ENCODE peak calls at places on chromosomes 13 and 19, in seven cellular contexts. N is tibial nerve; F is neural progenitor cell; P is spleen; Y is osteoblast; R is effector memory CD4-positive, alpha-beta T cell; Q is ascending aorta. W is an unnamed sample.

GRCh38 chr13:45198041-45198440 is 2.8 kb downstream of the KCTD4 start:
- DNase-seq in P (no peak), F (no peak), N (no peak), Q (no peak), Y (no peak), R (no peak), W (no peak)

GRCh38 chr13:49164712-49165111 is 55.4 kb upstream of the MLNR start:
- DNase-seq in Y (no peak), N (no peak), F (no peak), Q (no peak), P (no peak), R (no peak), W (no peak)

GRCh38 chr13:112850273-112850672 is 118.7 kb upstream of the MCF2L start:
- DNase-seq in Y (peak; percentile 46), N (no peak), R (no peak), F (no peak), P (peak; percentile 25), Q (no peak), W (no peak)

GRCh38 chr19:15424692-15425272 is 6.0 kb upstream of the AKAP8L start:
- DNase-seq in Y (peak; percentile 65), R (no peak), P (no peak), N (no peak), F (no peak), Q (no peak), W (no peak)

GRCh38 chr13:40344270-40345148 is 321.9 kb downstream of the FOXO1 start:
- DNase-seq in Q (no peak), P (no peak), R (no peak), N (no peak), F (no peak), Y (no peak), W (no peak)

GRCh38 chr19:43936219-43936618 is 1.1 kb upstream of the ZNF45 start:
- DNase-seq in F (no peak), Y (no peak), Q (no peak), P (no peak), N (no peak), R (no peak), W (no peak)

GRCh38 chr13:52862358-52863206 is 14.1 kb upstream of the PCDH8 start:
- DNase-seq in Y (no peak), P (no peak), N (no peak), F (peak; percentile 64), R (no peak), Q (no peak), W (peak; percentile 76)

GRCh38 chr13:83883061-83883523 is 818 bp upstream of the SLITRK1 start:
- DNase-seq in R (no peak), Q (no peak), F (peak; percentile 58), P (no peak), Y (no peak), N (no peak), W (peak; percentile 21)

GRCh38 chr19:9531933-9532332 is 6.5 kb downstream of the ZNF426 start:
- DNase-seq in P (no peak), Q (no peak), R (no peak), Y (no peak), F (no peak), N (no peak), W (no peak)
- H3K36me3 ChIP-seq in P (peaks cover 90% of the 10 kb centered on the region), Q (peaks cover 100% of the 10 kb centered on the region), R (peaks cover 83% of the 10 kb centered on the region), Y (peaks cover 95% of the 10 kb centered on the region), F (peaks cover 88% of the 10 kb centered on the region), N (peaks cover 100% of the 10 kb centered on the region), W (peaks cover 64% of the 10 kb centered on the region)

DNA sequence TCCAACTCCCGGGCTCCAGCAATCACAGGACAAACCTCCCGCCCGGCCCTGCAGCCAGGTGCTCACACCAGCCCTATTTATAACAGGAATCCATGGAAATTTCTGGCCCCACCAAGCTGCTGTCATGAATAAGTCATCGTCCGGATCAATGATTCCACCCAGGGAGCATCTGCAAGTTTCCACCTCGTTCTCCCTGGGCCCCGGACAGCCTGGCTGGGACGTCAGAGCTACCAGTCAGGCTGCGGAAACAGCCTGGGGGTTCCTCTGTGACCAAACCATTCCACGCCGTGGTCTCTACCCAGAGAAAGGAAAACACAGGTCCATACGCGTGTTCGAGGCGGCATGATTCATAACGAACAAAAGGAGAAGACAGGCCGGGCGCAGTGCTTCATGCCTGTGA is 20.7 kb upstream of the PTBP1 start:
- DNase-seq in R (no peak), Q (no peak), Y (peak; percentile 8), F (no peak), P (no peak), N (no peak), W (no peak)
- H3K27me3 ChIP-seq in R (no peaks in the 10 kb centered on the region), Q (no peaks in the 10 kb centered on the region), Y (no peaks in the 10 kb centered on the region), F (no peaks in the 10 kb centered on the region), P (peaks cover 4% of the 10 kb centered on the region), N (no peaks in the 10 kb centered on the region), W (no peaks in the 10 kb centered on the region)

DNA sequence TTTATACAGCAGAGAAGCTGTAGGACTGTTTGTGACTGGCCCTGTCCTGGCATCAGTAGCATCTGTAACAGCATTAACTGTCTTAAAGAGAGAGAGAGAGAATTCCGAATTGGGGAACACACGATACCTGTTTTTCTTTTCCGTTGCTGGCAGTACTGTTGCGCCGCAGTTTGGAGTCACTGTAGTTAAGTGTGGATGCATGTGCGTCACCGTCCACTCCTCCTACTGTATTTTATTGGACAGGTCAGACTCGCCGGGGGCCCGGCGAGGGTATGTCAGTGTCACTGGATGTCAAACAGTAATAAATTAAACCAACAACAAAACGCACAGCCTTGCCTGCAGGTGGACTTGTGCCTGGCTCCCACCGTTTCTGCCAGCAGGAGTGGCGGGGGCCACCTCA is 27.3 kb upstream of the LDLR start:
- DNase-seq in Y (no peak), R (no peak), N (no peak), P (no peak), F (no peak), Q (no peak), W (peak; percentile 30)
- H3K36me3 ChIP-seq in Y (peaks cover 50% of the 10 kb centered on the region), R (peaks cover 12% of the 10 kb centered on the region), N (peaks cover 91% of the 10 kb centered on the region), P (peaks cover 36% of the 10 kb centered on the region), F (no peaks in the 10 kb centered on the region), Q (peaks cover 40% of the 10 kb centered on the region), W (peaks cover 13% of the 10 kb centered on the region)

GRCh38 chr19:39194832-39195542 is 1.8 kb upstream of the NCCRP1 start:
- DNase-seq in R (no peak), N (no peak), Q (no peak), P (no peak), Y (no peak), F (peak; percentile 20), W (no peak)

GRCh38 chr19:39196320-39196719 is 444 bp upstream of the NCCRP1 start:
- DNase-seq in R (no peak), Q (no peak), N (no peak), Y (peak; percentile 42), P (no peak), F (peak; percentile 77), W (peak; percentile 62)

GRCh38 chr19:39196860-39197562 is at the start of gene NCCRP1:
- DNase-seq in R (no peak), N (no peak), P (no peak), F (peak; percentile 84), Y (peak; percentile 77), Q (no peak), W (peak; percentile 90)

GRCh38 chr19:39193785-39194184 is 3.0 kb upstream of the NCCRP1 start:
- DNase-seq in N (no peak), F (peak; percentile 25), Y (peak; percentile 18), P (no peak), Q (no peak), R (no peak), W (no peak)

DNA sequence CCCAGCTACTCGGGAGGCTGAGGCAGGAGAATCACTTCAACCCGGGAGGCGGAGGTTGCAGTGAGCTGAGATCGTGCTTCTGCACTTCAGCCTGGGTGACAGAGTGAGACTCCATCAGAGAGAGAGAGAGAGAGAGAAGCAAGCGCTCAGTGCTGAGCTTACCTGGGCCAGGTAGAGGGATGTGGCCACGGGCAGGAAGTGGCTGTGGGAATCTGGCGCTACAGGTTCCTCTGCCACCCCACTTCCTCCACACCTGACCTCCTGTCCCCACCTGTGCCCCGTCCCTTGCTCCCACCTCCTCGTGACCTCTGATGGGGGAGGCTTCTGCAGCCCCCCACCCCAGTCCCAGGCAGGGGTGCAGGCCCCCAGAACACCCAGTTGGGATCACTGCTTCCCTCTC is 1.0 kb upstream of the NCCRP1 start:
- DNase-seq in Y (peak; percentile 10), Q (no peak), N (no peak), F (no peak), R (no peak), P (no peak), W (peak; percentile 46)
- H3K27me3 ChIP-seq in Y (peaks cover 40% of the 10 kb centered on the region), Q (peaks cover 13% of the 10 kb centered on the region), N (peaks cover 66% of the 10 kb centered on the region), F (peaks cover 45% of the 10 kb centered on the region), R (peaks cover 10% of the 10 kb centered on the region), P (peaks cover 68% of the 10 kb centered on the region), W (peaks cover 27% of the 10 kb centered on the region)

DNA sequence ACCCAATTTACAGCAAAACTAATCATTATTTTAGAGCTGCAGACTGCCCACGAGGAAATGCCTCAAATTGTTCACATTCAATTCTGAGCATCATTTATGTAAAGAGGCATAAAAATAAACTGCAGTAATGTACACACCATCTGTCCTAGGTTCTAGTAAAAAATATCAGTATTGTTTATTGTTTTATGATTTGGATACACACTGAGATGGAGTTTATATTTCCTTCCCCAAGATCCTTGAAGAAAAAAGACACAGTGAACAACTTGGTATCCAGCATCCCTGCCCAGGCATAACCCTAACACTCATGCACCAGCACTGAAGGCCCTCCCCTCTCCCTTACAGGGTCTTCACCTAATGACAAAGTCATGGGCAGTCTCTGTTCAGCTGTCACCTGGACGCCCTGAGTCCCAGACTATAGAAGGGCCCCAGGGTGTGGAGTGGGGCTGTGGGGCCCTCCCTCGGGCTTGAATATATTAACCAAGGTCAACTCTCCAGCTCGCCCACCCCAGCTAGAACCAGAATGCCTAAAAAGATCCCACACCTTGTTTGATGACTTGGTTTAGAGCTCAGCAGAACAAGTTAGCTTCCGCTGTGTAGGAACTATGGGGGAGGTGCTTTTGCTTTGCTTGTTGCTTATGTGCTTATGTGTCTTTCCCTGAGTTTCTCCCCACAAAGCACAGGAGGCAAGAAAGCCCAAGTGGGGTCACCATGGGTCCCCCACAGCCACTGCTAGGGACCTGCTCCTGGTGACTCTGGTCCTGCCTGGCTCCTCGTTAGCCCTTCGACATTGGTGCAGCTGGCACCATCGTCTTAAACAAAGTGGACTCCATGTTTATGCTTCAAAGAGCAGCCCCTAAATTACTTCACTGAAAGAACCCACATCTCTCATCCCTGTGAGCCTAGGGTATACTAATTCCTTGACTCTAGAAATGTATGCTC is 111.1 kb downstream of the COL4A1 start:
- DNase-seq in Y (no peak), N (no peak), R (no peak), F (no peak), P (no peak), Q (no peak), W (no peak)
- H3K36me3 ChIP-seq in Y (peaks cover 97% of the 10 kb centered on the region), N (peaks cover 98% of the 10 kb centered on the region), R (no peaks in the 10 kb centered on the region), F (no peaks in the 10 kb centered on the region), P (peaks cover 6% of the 10 kb centered on the region), Q (peaks cover 98% of the 10 kb centered on the region), W (peaks cover 10% of the 10 kb centered on the region)

DNA sequence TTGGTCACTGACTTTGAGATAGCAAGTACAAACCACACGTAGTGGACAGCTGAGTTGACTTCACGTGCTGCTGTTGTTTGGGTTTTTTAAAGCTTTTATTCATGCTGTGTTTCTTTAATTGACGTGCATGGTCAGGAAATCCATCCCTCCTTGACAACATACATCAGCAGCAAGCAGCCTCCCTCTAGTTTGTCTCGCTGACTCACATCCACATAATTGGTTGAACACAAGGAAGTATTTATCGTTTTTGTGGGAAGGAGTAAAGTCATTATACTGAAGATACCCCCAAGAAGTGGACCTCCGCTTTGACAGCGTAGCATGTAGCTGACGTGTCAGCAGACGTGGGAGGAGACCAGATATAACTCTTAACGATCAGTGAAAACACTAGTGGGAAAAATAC is 355.8 kb downstream of the MYO16 start:
- DNase-seq in Y (no peak), Q (no peak), F (no peak), R (no peak), N (no peak), P (no peak), W (no peak)
- H3K27me3 ChIP-seq in Y (no peaks in the 10 kb centered on the region), Q (no peaks in the 10 kb centered on the region), F (no peaks in the 10 kb centered on the region), R (no peaks in the 10 kb centered on the region), N (no peaks in the 10 kb centered on the region), P (no peaks in the 10 kb centered on the region), W (no peaks in the 10 kb centered on the region)